ENCODE peak calls at places on chromosomes 13 and 19, in ten cellular contexts. Z is ovary, J is HCT116, G is Peyer's patch, Y is A549, K is IMR-90, F is H1, H is body of pancreas, P is transverse colon, R is upper lobe of left lung. C is an unnamed sample.

GRCh38 chr19:51181913-51182419 is 39.9 kb downstream of the SIGLEC7 start:
- DNase-seq in Z (no peak), J (no peak), G (no peak), Y (no peak), K (no peak), F (peak), H (no peak), P (no peak), R (no peak), C (no peak)

GRCh38 chr13:43664700-43665191 is 122.0 kb downstream of the ENOX1 start:
- DNase-seq in Z (peak), J (no peak), G (no peak), Y (no peak), K (peak), F (no peak), H (peak), P (peak), R (no peak), C (peak)

GRCh38 chr19:49685845-49686332 is 3.5 kb upstream of the ADM5 start:
- DNase-seq in Z (peak), J (no peak), G (no peak), Y (no peak), K (no peak), F (no peak), H (no peak), P (no peak), R (no peak), C (no peak)

GRCh38 chr13:110185696-110186095 is 121.3 kb downstream of the COL4A1 start:
- DNase-seq in Z (no peak), J (no peak), G (no peak), Y (no peak), K (peak), F (no peak), H (no peak), P (no peak), R (no peak), C (no peak)

GRCh38 chr19:34985249-34986022 is 14.7 kb upstream of the GRAMD1A start:
- DNase-seq in Z (no peak), J (no peak), G (peak), Y (no peak), K (peak), F (no peak), H (peak), P (no peak), R (peak), C (peak)

GRCh38 chr13:45584816-45585215 is 30.7 kb downstream of the ERICH6B start:
- DNase-seq in Z (no peak), J (peak), G (no peak), Y (no peak), K (no peak), F (no peak), H (no peak), P (no peak), R (no peak), C (no peak)

GRCh38 chr13:111474136-111475002 is 153.9 kb downstream of the TEX29 start:
- DNase-seq in Z (no peak), J (peak), G (no peak), Y (peak), K (peak), F (peak), H (no peak), P (no peak), R (no peak), C (no peak)

GRCh38 chr19:16330368-16330801 is 5.8 kb downstream of the KLF2 start:
- DNase-seq in Z (peak), J (peak), G (peak), Y (peak), K (peak), F (no peak), H (peak), P (peak), R (peak), C (peak)

GRCh38 chr19:15432018-15432494 is 13.3 kb upstream of the AKAP8L start:
- DNase-seq in Z (no peak), J (no peak), G (no peak), Y (peak), K (no peak), F (no peak), H (peak), P (no peak), R (no peak), C (peak)

GRCh38 chr13:30346159-30346788 is 38.9 kb upstream of the KATNAL1 start:
- DNase-seq in Z (no peak), J (no peak), G (peak), Y (no peak), K (no peak), F (no peak), H (peak), P (peak), R (peak), C (no peak)

GRCh38 chr13:44128522-44128921 is 245.1 kb upstream of the SERP2 start:
- DNase-seq in Z (no peak), J (no peak), G (no peak), Y (no peak), K (peak), F (no peak), H (no peak), P (no peak), R (no peak), C (no peak)

GRCh38 chr13:46527237-46527636 is 25.7 kb upstream of the LRCH1 start:
- DNase-seq in Z (no peak), J (no peak), G (no peak), Y (no peak), K (no peak), F (no peak), H (no peak), P (no peak), R (no peak), C (no peak)

GRCh38 chr13:47409778-47410177 is 512.9 kb upstream of the HTR2A start:
- DNase-seq in Z (no peak), J (no peak), G (no peak), Y (no peak), K (no peak), F (no peak), H (no peak), P (no peak), R (no peak), C (no peak)

GRCh38 chr13:106152047-106152446 is 383.4 kb downstream of the EFNB2 start:
- DNase-seq in Z (no peak), J (no peak), G (no peak), Y (no peak), K (no peak), F (no peak), H (no peak), P (peak), R (no peak), C (no peak)

GRCh38 chr13:41854758-41855157 is 106.2 kb downstream of the VWA8 start:
- DNase-seq in Z (no peak), J (no peak), G (no peak), Y (no peak), K (peak), F (no peak), H (no peak), P (no peak), R (no peak), C (no peak)

GRCh38 chr13:32731576-32731975 is 145.3 kb downstream of the PDS5B start:
- DNase-seq in Z (no peak), J (no peak), G (no peak), Y (no peak), K (peak), F (no peak), H (no peak), P (no peak), R (no peak), C (no peak)

GRCh38 chr19:16027528-16027927 is 48.8 kb upstream of the TPM4 start:
- DNase-seq in Z (no peak), J (no peak), G (no peak), Y (no peak), K (no peak), F (no peak), H (no peak), P (no peak), R (no peak), C (no peak)

GRCh38 chr13:33642374-33643065 is 175.4 kb upstream of the RFC3 start:
- DNase-seq in Z (peak), J (no peak), G (peak), Y (peak), K (peak), F (no peak), H (peak), P (peak), R (peak), C (peak)

GRCh38 chr19:58586131-58586765 is 13.1 kb upstream of the MZF1 start:
- DNase-seq in Z (peak), J (no peak), G (no peak), Y (no peak), K (no peak), F (no peak), H (no peak), P (no peak), R (no peak), C (no peak)

GRCh38 chr13:45436953-45437352 is 18.8 kb upstream of the SLC25A30 start:
- DNase-seq in Z (no peak), J (no peak), G (no peak), Y (no peak), K (no peak), F (no peak), H (no peak), P (no peak), R (no peak), C (no peak)

GRCh38 chr19:18342090-18342632 is 1.8 kb downstream of the PGPEP1 start:
- DNase-seq in Z (no peak), J (no peak), G (no peak), Y (no peak), K (no peak), F (no peak), H (no peak), P (no peak), R (no peak), C (no peak)

GRCh38 chr19:18338471-18339001 is 1.9 kb upstream of the PGPEP1 start:
- DNase-seq in Z (no peak), J (no peak), G (no peak), Y (no peak), K (no peak), F (no peak), H (peak), P (no peak), R (no peak), C (no peak)

GRCh38 chr19:18340237-18340989 is at the start of gene PGPEP1:
- DNase-seq in Z (peak), J (no peak), G (peak), Y (no peak), K (peak), F (no peak), H (peak), P (peak), R (peak), C (peak)

GRCh38 chr19:18339703-18340102 is 695 bp upstream of the PGPEP1 start:
- DNase-seq in Z (no peak), J (no peak), G (no peak), Y (peak), K (peak), F (no peak), H (no peak), P (no peak), R (no peak), C (no peak)

GRCh38 chr19:18340990-18341868 is 831 bp downstream of the PGPEP1 start:
- DNase-seq in Z (peak), J (no peak), G (peak), Y (no peak), K (peak), F (no peak), H (peak), P (peak), R (peak), C (peak)
- TF ChIP-seq POLR2A in Z (no peak), J (no peak), G (peak), Y (no peak), K (no peak), F (no peak), H (peak), P (peak), R (no peak), C (no peak)

DNA sequence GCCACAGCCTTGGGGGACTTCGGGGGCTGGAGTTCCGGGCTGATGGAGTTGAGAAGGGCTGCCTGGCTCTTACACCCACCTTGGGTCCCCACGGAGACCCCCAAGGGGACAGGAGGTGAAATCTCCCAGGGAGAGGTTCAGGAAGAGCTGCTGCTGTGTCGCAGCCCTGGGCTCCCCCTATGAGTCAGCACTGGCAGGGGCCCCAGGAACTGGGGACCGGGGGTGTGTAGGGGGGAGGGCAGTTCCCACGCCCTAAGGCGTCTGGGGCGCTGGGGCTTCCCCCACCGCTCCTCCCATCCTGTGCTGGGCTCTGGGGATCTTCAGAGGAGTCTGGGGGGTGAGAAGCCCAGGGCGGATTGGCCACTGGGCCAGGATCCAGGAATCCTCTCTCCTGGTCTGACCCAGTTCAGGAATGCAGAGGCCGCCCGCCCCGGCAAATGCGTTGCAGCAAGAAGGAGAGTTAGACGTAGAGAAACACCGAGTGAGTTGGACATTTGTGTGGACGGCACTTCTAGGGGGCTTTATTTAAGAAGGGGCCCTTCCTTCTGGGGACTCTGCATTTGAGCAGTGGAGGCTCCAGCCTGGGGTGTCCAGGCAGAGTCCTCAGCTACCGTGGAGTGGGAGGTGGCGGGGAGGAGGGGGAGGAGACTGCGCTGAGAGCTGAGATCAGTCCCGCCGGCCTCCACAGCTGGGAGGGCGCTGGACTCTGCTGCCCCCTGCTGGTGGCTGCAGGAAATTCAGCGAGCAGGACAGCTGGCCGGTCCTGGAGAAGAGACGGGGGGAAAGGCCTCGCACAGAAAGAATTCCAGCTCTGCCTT is 15.0 kb upstream of the NANOS3 start:
- DNase-seq in Z (peak), J (no peak), G (peak), Y (no peak), K (peak), F (no peak), H (peak), P (peak), R (peak), C (peak)
- TF ChIP-seq POLR2A in Z (peak), J (no peak), G (peak), Y (no peak), K (peak), F (no peak), H (peak), P (peak), R (no peak), C (no peak)

DNA sequence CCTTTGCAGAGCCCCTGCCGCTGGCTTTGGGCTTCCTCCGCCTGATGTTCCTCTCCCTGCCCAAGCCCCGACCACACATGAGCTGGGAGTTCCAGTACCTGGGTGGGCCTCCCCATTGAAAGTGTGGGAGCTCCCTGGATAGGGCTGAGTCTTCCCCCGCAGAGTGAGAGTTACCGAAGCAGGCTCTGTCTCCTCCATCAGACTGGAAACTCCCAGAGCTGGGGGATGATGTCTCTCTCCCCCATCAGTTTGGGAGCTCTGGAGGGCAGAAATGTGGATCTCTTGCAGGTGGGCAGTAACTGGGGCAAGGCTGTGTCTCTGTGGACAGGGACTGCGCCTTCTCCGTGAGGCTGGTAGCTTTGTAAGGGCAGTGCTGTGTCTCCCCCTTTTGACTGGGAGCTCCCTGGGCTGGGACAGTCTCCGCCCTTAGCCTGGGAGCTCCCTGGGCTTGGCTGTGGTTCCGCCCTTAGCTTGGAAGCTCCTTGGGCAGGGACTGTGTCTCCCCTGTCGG is 767 bp downstream of the DCAF15 start:
- DNase-seq in Z (peak), J (no peak), G (no peak), Y (peak), K (peak), F (no peak), H (no peak), P (peak), R (peak), C (no peak)
- TF ChIP-seq POLR2A in Z (no peak), J (no peak), G (peak), Y (no peak), K (no peak), F (no peak), H (no peak), P (peak), R (no peak), C (no peak)

GRCh38 chr19:12090807-12091206 is 26.3 kb downstream of the ZNF844 start:
- DNase-seq in Z (peak), J (no peak), G (peak), Y (no peak), K (peak), F (no peak), H (peak), P (peak), R (peak), C (peak)

GRCh38 chr19:12093777-12094176 is 29.2 kb downstream of the ZNF844 start:
- DNase-seq in Z (no peak), J (no peak), G (no peak), Y (no peak), K (no peak), F (no peak), H (no peak), P (no peak), R (no peak), C (no peak)

GRCh38 chr19:12095111-12095790 is 30.7 kb downstream of the ZNF844 start:
- DNase-seq in Z (no peak), J (no peak), G (no peak), Y (no peak), K (peak), F (no peak), H (no peak), P (no peak), R (no peak), C (no peak)

GRCh38 chr19:12098040-12098439 is 33.5 kb downstream of the ZNF844 start:
- DNase-seq in Z (no peak), J (no peak), G (no peak), Y (no peak), K (no peak), F (no peak), H (no peak), P (no peak), R (no peak), C (no peak)

DNA sequence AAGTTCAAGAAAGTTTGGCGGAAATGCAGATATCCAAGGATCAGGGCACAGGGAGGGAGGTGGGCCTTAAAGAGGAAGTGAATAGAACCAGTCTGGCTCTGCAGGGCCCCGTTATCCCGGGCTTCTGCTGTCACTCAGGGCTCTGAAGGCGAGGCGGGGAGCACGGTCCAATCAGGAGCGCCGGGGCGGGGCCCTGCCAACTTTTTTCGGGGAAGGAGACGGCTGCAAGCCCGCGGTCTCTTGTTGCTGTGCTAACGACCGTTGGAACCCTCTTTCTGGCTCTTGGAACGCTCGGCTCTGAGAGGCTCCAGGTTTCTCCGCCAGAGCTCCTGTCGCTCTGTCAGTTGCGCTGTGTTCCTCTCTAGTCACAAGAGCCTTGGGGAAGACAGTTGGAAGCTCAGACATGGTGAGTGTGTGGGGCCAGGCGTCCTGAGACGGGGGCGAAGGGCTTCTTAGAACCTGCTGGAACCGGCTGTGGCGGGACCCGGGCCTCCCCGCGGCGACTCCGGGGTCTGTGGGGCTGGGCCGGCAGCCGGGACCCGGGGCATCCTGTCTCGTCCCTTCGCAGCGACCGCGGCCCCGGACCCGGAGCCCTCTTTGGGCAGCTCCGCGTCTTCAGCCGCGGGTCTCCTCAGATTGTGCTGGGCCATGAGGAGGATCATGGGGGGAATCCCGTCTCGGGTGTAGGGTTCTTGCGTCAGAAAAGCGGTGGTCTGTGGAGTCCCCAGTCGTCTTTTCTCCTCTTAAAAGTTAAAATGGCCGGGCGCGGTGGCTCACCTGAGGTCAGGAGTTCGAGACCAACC is 27.7 kb downstream of the ZNF844 start:
- DNase-seq in Z (peak), J (no peak), G (peak), Y (no peak), K (peak), F (peak), H (peak), P (peak), R (peak), C (peak)
- TF ChIP-seq POLR2A in Z (no peak), J (no peak), G (no peak), Y (no peak), K (no peak), F (peak), H (no peak), P (no peak), R (no peak), C (peak)

DNA sequence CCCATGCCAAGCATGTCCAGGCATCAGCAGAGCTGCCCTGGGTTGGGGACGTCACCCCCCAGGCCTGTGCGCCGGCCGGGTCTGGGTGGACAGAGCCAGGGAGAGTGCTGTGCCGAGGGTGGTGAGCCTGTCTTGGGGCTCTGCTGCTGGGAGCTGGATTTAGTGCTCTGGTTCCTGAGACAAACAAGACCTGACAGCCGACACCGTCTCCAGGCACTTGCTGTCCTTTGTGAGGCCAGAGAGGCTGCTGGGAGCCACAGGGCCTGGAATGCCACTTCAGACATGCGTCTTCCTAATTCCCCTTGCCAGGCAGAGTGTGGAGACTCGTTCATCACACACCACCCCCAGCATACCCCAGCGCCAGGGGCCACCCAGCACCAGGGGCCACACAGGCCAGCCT is 165.8 kb downstream of the KDM4B start:
- DNase-seq in Z (no peak), J (no peak), G (no peak), Y (no peak), K (no peak), F (no peak), H (no peak), P (no peak), R (no peak), C (no peak)
- TF ChIP-seq POLR2A in Z (no peak), J (no peak), G (no peak), Y (no peak), K (no peak), F (no peak), H (no peak), P (no peak), R (no peak), C (no peak)

GRCh38 chr19:18616023-18616422 is 3.4 kb downstream of the TMEM59L start:
- DNase-seq in Z (no peak), J (no peak), G (no peak), Y (no peak), K (no peak), F (no peak), H (no peak), P (no peak), R (no peak), C (no peak)
- TF ChIP-seq POLR2A in Z (no peak), J (no peak), G (no peak), Y (no peak), K (no peak), F (no peak), H (no peak), P (no peak), R (no peak), C (no peak)